ENCODE peak calls at places on chromosomes 5 and 9, in eight cellular contexts. E is A549; M is activated naive CD4-positive, alpha-beta T cell; Y is HCT116; G is endothelial cell; X is AML-193; N is fibroblast of lung; J is MM.1S. Q is an unnamed sample.
A peak's percentile ranks its signal among the peaks of the same experiment; 100 is the strongest.

GRCh38 chr9:73151653-73152382 is at the start of gene ANXA1:
- DNase-seq in E (peak; percentile 75), M (no peak), Y (peak; percentile 89), G (no peak), X (peak; percentile 76), N (peak; percentile 90), J (no peak), Q (no peak)

GRCh38 chr9:128412120-128412790 is 8.4 kb upstream of the CERCAM start:
- DNase-seq in E (peak; percentile 30), M (peak; percentile 16), Y (no peak), G (peak; percentile 94), X (peak; percentile 11), N (peak; percentile 16), J (no peak), Q (no peak)

GRCh38 chr5:79689541-79690466 is at the start of gene CMYA5:
- DNase-seq in E (no peak), M (no peak), Y (no peak), G (peak; percentile 50), X (no peak), N (peak; percentile 28), J (no peak), Q (no peak)

GRCh38 chr9:112601646-112602045 is 115.0 kb downstream of the KIAA1958 start:
- DNase-seq in E (peak; percentile 6), M (no peak), Y (no peak), G (no peak), X (no peak), N (peak; percentile 69), J (no peak), Q (no peak)

GRCh38 chr9:69400470-69400869 is 75.5 kb downstream of the ENTREP1 start:
- DNase-seq in E (no peak), M (no peak), Y (no peak), G (no peak), X (no peak), N (no peak), J (no peak), Q (no peak)

GRCh38 chr5:107864793-107865192 is 194.1 kb upstream of the EFNA5 start:
- DNase-seq in E (no peak), M (no peak), Y (no peak), G (no peak), X (no peak), N (peak; percentile 80), J (no peak), Q (no peak)

GRCh38 chr5:123599171-123599570 is 87.2 kb downstream of the CSNK1G3 start:
- DNase-seq in E (no peak), M (no peak), Y (no peak), G (no peak), X (no peak), N (no peak), J (no peak), Q (no peak)

GRCh38 chr5:139723986-139724587 is 71.5 kb upstream of the PSD2 start:
- DNase-seq in E (no peak), M (no peak), Y (no peak), G (no peak), X (no peak), N (no peak), J (no peak), Q (no peak)

GRCh38 chr9:74044844-74045243 is 452.3 kb upstream of the RORB start:
- DNase-seq in E (no peak), M (no peak), Y (no peak), G (no peak), X (no peak), N (no peak), J (no peak), Q (no peak)

GRCh38 chr5:36877667-36878420 is 1.3 kb downstream of the NIPBL start:
- DNase-seq in E (peak; percentile 49), M (no peak), Y (peak; percentile 32), G (no peak), X (peak; percentile 16), N (peak; percentile 56), J (no peak), Q (no peak)

GRCh38 chr5:2375796-2376195 is 375.7 kb downstream of the IRX2 start:
- DNase-seq in E (no peak), M (no peak), Y (no peak), G (no peak), X (no peak), N (no peak), J (no peak), Q (peak; percentile 62)